ENCODE peak calls at places on chromosomes 3 and 15, in eight cellular contexts. I is CD8-positive, alpha-beta T cell; V is mesothelial cell of epicardium; S is nephron progenitor cell; L is spleen; D is ovary; K is AG10803; T is sigmoid colon. G is an unnamed sample.

GRCh38 chr3:162292409-162292808 is 795.8 kb downstream of the OTOL1 start:
- DNase-seq in I (no peak), V (no peak), S (no peak), L (no peak), D (no peak), K (no peak), T (no peak), G (no peak)

GRCh38 chr3:152381881-152382295 is 113.2 kb downstream of the MBNL1 start:
- DNase-seq in I (no peak), V (no peak), S (no peak), L (no peak), D (no peak), K (no peak), T (no peak), G (no peak)

GRCh38 chr3:14253983-14254382 is 75.4 kb downstream of the LSM3 start:
- DNase-seq in I (no peak), V (no peak), S (no peak), L (no peak), D (no peak), K (no peak), T (no peak), G (no peak)

GRCh38 chr3:16069149-16069922 is 105.1 kb upstream of the GALNT15 start:
- DNase-seq in I (no peak), V (no peak), S (no peak), L (no peak), D (no peak), K (peak; percentile 93), T (no peak), G (no peak)

GRCh38 chr3:39329493-39329892 is at the start of gene CCR8:
- DNase-seq in I (no peak), V (no peak), S (no peak), L (no peak), D (no peak), K (no peak), T (no peak), G (no peak)

GRCh38 chr3:61829301-61830110 is 268.1 kb downstream of the PTPRG start:
- DNase-seq in I (no peak), V (no peak), S (peak; percentile 44), L (no peak), D (no peak), K (no peak), T (no peak), G (no peak)

GRCh38 chr3:70849911-70850699 is 537.7 kb upstream of the MDFIC2 start:
- DNase-seq in I (no peak), V (no peak), S (no peak), L (no peak), D (peak; percentile 50), K (peak; percentile 92), T (peak; percentile 72), G (no peak)

GRCh38 chr15:73172508-73172907 is 120.2 kb downstream of the NEO1 start:
- DNase-seq in I (no peak), V (no peak), S (no peak), L (no peak), D (no peak), K (no peak), T (no peak), G (no peak)

GRCh38 chr3:141952611-141953010 is 76.2 kb downstream of the ATP1B3 start:
- DNase-seq in I (no peak), V (no peak), S (no peak), L (no peak), D (no peak), K (no peak), T (peak; percentile 22), G (no peak)

GRCh38 chr3:30306896-30307295 is 299.5 kb upstream of the TGFBR2 start:
- DNase-seq in I (no peak), V (no peak), S (no peak), L (no peak), D (no peak), K (no peak), T (no peak), G (no peak)

GRCh38 chr3:108051005-108051404 is 39.8 kb downstream of the CD47 start:
- DNase-seq in I (no peak), V (no peak), S (no peak), L (no peak), D (no peak), K (no peak), T (no peak), G (no peak)

GRCh38 chr3:20040476-20041196 is 390 bp downstream of the KAT2B start:
- DNase-seq in I (peak; percentile 35), V (peak; percentile 76), S (peak; percentile 72), L (peak; percentile 96), D (peak; percentile 83), K (peak; percentile 68), T (peak; percentile 91), G (peak; percentile 54)

GRCh38 chr3:115834068-115834467 is 210.8 kb downstream of the GAP43 start:
- DNase-seq in I (no peak), V (no peak), S (no peak), L (no peak), D (no peak), K (peak; percentile 92), T (no peak), G (no peak)

GRCh38 chr3:196867155-196867506 is 589 bp upstream of the SENP5 start:
- DNase-seq in I (no peak), V (no peak), S (no peak), L (no peak), D (no peak), K (no peak), T (no peak), G (no peak)

GRCh38 chr3:169812844-169813677 is at the start of the genes LRRC34 and LRRIQ4:
- DNase-seq in I (peak; percentile 12), V (peak; percentile 47), S (peak; percentile 44), L (peak; percentile 93), D (peak; percentile 59), K (peak; percentile 73), T (peak; percentile 87), G (peak; percentile 67)

GRCh38 chr3:36956155-36956554 is 11.3 kb upstream of the TRANK1 start:
- DNase-seq in I (no peak), V (no peak), S (no peak), L (no peak), D (no peak), K (no peak), T (no peak), G (no peak)

GRCh38 chr3:171511450-171511849 is 51.2 kb upstream of the TNIK start:
- DNase-seq in I (no peak), V (no peak), S (no peak), L (no peak), D (no peak), K (no peak), T (no peak), G (no peak)

GRCh38 chr3:128502712-128503111 is 9.7 kb upstream of the GATA2 start:
- DNase-seq in I (no peak), V (no peak), S (no peak), L (peak; percentile 52), D (no peak), K (no peak), T (no peak), G (no peak)

GRCh38 chr3:31065765-31066164 is 171.3 kb upstream of the GADL1 start:
- DNase-seq in I (no peak), V (no peak), S (no peak), L (no peak), D (no peak), K (no peak), T (no peak), G (no peak)

DNA sequence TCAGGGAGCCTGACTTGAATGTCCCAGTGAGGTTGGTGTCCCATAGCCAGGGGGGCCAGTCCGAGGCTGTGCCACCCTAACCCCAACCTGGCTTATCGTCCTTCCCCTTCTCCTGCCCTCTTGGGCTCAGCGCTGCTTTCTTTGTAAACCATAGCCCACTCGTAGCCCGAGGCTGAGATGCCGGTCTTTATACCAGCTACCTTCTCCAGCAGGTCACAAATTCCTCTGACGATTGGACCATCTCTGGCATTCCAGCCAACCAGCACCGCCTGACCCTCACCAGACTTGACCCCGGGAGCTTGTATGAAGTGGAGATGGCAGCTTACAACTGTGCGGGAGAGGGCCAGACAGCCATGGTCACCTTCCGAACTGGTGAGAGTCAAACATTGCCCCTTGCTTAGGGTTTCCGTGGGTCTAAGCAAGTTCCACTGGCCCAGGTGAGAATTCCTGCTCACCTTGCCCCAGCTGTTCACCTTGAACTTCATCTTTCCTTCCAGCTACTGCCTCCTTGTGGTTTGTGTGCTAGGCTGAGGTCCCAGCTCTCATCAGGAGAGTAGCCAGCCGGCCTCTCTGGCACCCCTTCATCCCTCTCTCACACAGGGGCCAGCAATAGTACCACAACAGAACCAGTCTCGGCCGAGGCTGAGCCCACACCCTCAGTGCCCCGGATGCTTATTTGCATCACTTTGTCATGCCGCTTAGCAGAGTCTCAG is 66.7 kb downstream of the BOC start:
- DNase-seq in I (no peak), V (no peak), S (no peak), L (no peak), D (peak; percentile 18), K (no peak), T (no peak), G (no peak)
- TF ChIP-seq CTCF in I (no peak), V (no peak), S (no peak), L (no peak), D (no peak), K (no peak), T (no peak), G (peak; percentile 18)

GRCh38 chr3:106121491-106122289 is 252.9 kb upstream of the CBLB start:
- DNase-seq in I (no peak), V (no peak), S (no peak), L (no peak), D (no peak), K (no peak), T (no peak), G (no peak)
- TF ChIP-seq CTCF in I (no peak), V (no peak), S (no peak), L (no peak), D (no peak), K (no peak), T (no peak), G (no peak)

GRCh38 chr15:74683758-74684157 is 12.1 kb downstream of the EDC3 start:
- DNase-seq in I (no peak), V (no peak), S (no peak), L (no peak), D (no peak), K (no peak), T (no peak), G (no peak)

GRCh38 chr15:74682954-74683353 is 12.9 kb downstream of the EDC3 start:
- DNase-seq in I (no peak), V (no peak), S (no peak), L (no peak), D (no peak), K (no peak), T (no peak), G (no peak)

GRCh38 chr15:74676801-74677200 is 19.0 kb downstream of the EDC3 start:
- DNase-seq in I (no peak), V (no peak), S (no peak), L (no peak), D (no peak), K (no peak), T (no peak), G (no peak)

GRCh38 chr15:74680461-74680860 is 15.4 kb downstream of the EDC3 start:
- DNase-seq in I (no peak), V (no peak), S (no peak), L (no peak), D (no peak), K (no peak), T (no peak), G (no peak)
- TF ChIP-seq CTCF in I (no peak), V (no peak), S (no peak), L (no peak), D (no peak), K (no peak), T (no peak), G (no peak)

DNA sequence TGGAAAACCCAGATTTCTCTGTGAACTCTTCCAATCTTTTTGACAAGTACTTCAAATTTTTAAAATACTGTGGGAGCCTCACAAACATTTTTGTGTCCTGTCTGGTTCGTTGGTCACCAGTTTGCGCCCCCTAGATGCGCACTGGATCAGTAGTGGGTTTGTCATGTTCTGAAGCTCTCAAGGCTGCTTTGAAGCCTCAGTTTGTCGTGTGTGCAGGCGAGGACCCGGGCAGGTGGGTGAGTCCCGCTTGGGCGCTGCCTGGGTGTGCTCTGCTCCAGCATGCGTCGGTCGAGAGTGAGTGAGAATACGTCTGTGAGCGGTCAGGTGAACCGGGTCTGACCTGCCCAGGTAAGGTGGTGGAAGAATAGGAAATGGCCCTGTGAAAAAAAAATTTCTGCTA is 17.3 kb upstream of the AEN start:
- DNase-seq in I (no peak), V (no peak), S (no peak), L (no peak), D (no peak), K (no peak), T (no peak), G (no peak)
- TF ChIP-seq CTCF in I (no peak), V (no peak), S (no peak), L (no peak), D (no peak), K (no peak), T (no peak), G (no peak)